ENCODE peak calls at places on chromosomes 11 and 22, in five cellular contexts. W is AG04450, R is cardiac fibroblast, F is ovary, Q is MM.1S. V is an unnamed sample.

GRCh38 chr22:37416806-37417205 is 10.5 kb downstream of the ELFN2 start:
- DNase-seq in W (no peak), Q (no peak), F (no peak), R (no peak), V (no peak)

GRCh38 chr11:113664981-113665710 is 41.0 kb downstream of the TMPRSS5 start:
- DNase-seq in R (no peak), W (no peak), F (no peak), Q (no peak), V (no peak)

GRCh38 chr11:65204646-65205601 is 23.2 kb downstream of the CAPN1 start:
- DNase-seq in W (no peak), R (peak; percentile 37), F (no peak), Q (no peak), V (peak; percentile 32)

GRCh38 chr11:57474017-57474750 is 13.9 kb downstream of the RTN4RL2 start:
- DNase-seq in R (no peak), F (no peak), Q (no peak), W (no peak), V (no peak)

GRCh38 chr22:46537946-46538815 is 761 bp upstream of the CELSR1 start:
- DNase-seq in R (peak; percentile 38), F (no peak), Q (no peak), W (no peak), V (peak; percentile 78)

GRCh38 chr22:43876866-43877509 is 14.7 kb upstream of the SULT4A1 start:
- DNase-seq in Q (no peak), W (no peak), F (no peak), R (no peak), V (no peak)

GRCh38 chr11:27293500-27294417 is 69.3 kb downstream of the CCDC34 start:
- DNase-seq in Q (no peak), R (peak; percentile 75), W (no peak), F (no peak), V (peak; percentile 89)

GRCh38 chr22:43824724-43825485 is 12.8 kb upstream of the EFCAB6 start:
- DNase-seq in R (no peak), F (no peak), W (no peak), Q (no peak), V (no peak)

GRCh38 chr11:114395776-114396175 is 4.5 kb downstream of the C11orf71 start:
- DNase-seq in F (no peak), R (no peak), W (no peak), Q (peak; percentile 31), V (peak; percentile 36)

GRCh38 chr11:106998126-106998525 is 20.1 kb downstream of the GUCY1A2 start:
- DNase-seq in W (no peak), Q (no peak), F (no peak), R (peak; percentile 84), V (no peak)

GRCh38 chr11:36343436-36343835 is 47.3 kb downstream of the PRR5L start:
- DNase-seq in W (no peak), Q (no peak), F (no peak), R (no peak), V (no peak)

GRCh38 chr11:2300290-2300935 is 1.3 kb downstream of the C11orf21 start:
- DNase-seq in W (no peak), F (no peak), Q (no peak), R (no peak), V (no peak)

GRCh38 chr11:46330154-46330886 is 16.9 kb upstream of the DGKZ start:
- DNase-seq in Q (no peak), F (no peak), R (no peak), W (no peak), V (no peak)

GRCh38 chr11:102495161-102496042 is 35.1 kb downstream of the MMP7 start:
- DNase-seq in Q (peak; percentile 76), W (peak; percentile 75), R (peak; percentile 92), F (no peak), V (peak; percentile 88)

GRCh38 chr11:61814242-61814957 is 2.4 kb downstream of the FADS1 start:
- DNase-seq in Q (no peak), F (no peak), R (peak; percentile 67), W (no peak), V (peak; percentile 41)

GRCh38 chr22:42780070-42780540 is 59.4 kb upstream of the A4GALT start:
- DNase-seq in R (peak; percentile 98), Q (peak; percentile 74), W (peak; percentile 90), F (no peak), V (peak; percentile 94)
- TF ChIP-seq CTCF in R (peak; percentile 81), Q (peak; percentile 72), W (peak; percentile 92), F (peak; percentile 74), V (peak; percentile 84)

DNA sequence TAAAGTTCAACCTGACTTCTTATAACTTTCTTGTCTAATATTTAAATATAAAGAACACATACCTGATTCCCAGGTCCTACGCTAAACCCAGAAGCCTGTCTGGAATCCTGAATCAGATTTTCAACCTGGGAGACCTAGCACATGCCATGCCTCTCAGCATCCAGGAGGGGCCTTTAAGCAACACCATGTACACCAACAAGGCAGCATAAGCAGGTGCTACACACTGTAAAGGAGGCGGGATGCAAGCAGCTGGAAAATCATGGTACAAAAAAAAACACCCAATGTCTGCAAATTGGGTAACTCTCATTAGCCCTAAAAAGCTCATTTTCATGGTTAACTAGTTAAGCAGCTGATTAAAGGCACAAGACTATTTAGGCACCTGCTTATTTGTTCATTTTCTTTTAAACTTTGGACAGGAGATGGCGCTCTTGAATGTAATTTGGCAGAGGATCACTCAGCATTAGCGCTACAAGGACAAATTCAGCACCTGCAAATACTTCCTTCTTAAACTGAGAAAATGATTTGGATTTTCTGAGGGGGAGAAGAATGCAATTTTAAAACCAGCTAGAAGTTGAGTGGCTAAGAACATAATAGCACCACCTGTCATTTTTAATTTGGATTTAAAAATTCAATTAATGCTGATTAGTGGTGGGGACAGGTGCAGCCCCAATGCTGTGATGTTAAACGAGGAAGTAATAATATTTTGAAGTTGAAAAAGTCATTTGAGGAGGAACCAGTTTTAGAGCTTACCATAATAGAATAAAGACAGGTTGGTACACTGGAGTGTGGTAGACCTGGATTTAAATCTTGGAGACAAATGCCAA is 104.0 kb downstream of the FAR1 start:
- DNase-seq in F (no peak), W (peak; percentile 10), R (peak; percentile 80), Q (peak; percentile 80), V (peak; percentile 87)
- TF ChIP-seq CTCF in F (no peak), W (peak; percentile 46), R (no peak), Q (peak; percentile 62), V (peak; percentile 59)

GRCh38 chr11:130246270-130246669 is 68.4 kb downstream of the ZBTB44 start:
- DNase-seq in W (no peak), Q (no peak), F (no peak), R (no peak), V (no peak)

GRCh38 chr11:130237282-130238006 is 77.3 kb downstream of the ZBTB44 start:
- DNase-seq in R (no peak), W (no peak), F (no peak), Q (no peak), V (no peak)

GRCh38 chr11:130244851-130245250 is 69.9 kb downstream of the ZBTB44 start:
- DNase-seq in W (no peak), F (no peak), R (no peak), Q (no peak), V (no peak)

GRCh38 chr11:130243816-130244215 is 70.9 kb downstream of the ZBTB44 start:
- DNase-seq in W (no peak), F (no peak), Q (peak; percentile 84), R (no peak), V (no peak)

GRCh38 chr11:130241697-130242096 is 73.0 kb downstream of the ZBTB44 start:
- DNase-seq in W (no peak), R (no peak), F (no peak), Q (no peak), V (no peak)
- TF ChIP-seq CTCF in W (peak; percentile 7), R (no peak), F (no peak), Q (peak; percentile 6), V (no peak)

DNA sequence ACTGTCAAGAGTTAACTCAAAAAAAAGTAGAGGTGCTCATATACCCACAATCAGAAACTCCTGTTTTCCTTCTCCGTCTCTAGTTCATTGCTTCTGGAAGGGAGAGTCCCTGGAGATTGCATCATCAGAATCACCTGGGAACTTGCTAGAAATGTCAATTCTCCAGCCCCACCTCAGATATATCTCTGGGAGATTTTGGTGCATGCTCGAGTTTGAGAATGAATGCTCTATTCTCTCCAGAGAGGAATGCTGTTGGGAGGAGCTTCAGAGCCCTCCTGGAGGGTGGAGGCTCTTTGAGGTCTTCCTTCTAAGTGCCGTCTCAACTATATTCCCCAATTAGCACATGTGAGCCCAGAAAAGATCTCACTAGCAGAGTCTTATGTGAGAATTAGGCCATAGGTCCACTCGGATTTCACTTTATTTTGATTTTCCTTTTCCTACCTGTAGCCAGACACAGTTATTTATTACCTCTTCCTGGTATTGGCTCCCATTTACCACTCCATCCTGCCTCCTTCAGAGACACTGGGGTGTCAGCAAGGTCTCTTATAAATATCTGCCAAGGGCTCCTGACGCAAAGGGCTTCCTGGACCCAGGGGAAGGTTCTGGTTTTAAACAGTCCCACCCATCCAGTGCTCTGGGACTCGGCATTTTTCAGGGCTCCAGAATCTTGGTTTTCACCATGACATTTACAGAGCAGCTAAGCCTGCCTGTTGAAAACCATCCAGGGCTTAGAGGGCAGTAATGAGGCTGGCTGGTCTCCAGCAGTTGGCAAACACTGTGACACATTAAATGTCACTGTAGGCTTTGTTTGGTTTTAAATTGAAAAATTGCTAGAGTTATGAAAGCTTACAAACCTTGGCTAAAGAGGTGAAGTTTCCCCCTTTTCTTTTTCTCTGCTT is 136.2 kb downstream of the CD44 start:
- DNase-seq in Q (no peak), F (no peak), R (no peak), W (no peak), V (peak; percentile 75)
- TF ChIP-seq CTCF in Q (no peak), F (no peak), R (no peak), W (no peak), V (peak; percentile 31)

GRCh38 chr11:111870113-111870512 is 1.3 kb downstream of the ALG9 start:
- DNase-seq in F (no peak), R (no peak), W (no peak), Q (no peak), V (peak; percentile 54)

GRCh38 chr11:111870522-111870886 is 877 bp downstream of the ALG9 start:
- DNase-seq in R (no peak), Q (no peak), F (no peak), W (no peak), V (peak; percentile 5)

GRCh38 chr11:111871693-111872161 is 346 bp upstream of the ALG9 start:
- DNase-seq in W (no peak), Q (no peak), F (no peak), R (no peak), V (no peak)

DNA sequence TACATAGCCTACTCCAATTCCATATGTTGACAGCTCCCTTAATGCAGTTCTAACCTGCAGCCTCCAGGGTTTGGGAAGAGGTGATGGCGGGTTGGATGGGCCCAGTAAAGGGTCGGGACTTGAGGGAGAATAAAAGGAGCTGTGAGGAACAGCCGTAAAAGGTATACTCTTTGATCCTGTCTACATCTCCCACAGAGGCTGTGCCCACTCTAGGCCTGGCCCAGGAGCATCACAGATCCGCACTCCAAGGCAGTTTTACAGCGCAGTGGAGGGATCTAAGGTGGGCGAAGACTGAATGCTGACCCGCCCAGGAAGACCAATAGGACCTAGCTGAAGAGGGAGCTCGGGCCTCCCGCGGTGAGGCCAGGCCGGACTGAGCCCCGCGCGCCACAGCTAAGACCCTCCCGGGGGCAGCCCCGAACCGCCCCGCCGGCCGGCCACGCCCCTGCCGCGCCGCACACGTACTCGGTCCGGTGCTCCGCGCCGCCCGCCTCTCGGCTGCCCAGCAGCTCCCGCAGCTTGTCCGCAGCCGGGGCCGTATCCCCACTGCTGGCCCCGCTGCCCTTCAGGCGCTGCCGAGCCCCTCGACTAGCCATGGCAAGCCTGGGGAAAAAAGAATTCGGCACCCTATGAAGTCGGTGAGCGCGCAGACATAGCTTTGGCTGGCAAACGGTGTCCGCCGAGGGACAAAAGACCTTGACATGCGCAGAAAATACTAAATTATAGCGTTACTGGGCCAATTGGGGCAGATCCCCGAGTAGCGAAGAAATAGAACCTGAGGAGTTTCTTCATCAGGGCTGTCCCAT is at the start of gene ALG9:
- DNase-seq in Q (peak; percentile 78), F (peak; percentile 93), W (peak; percentile 61), R (peak; percentile 88), V (peak; percentile 85)
- TF ChIP-seq CTCF in Q (peak; percentile 38), F (no peak), W (peak; percentile 52), R (peak; percentile 49), V (peak; percentile 68)